ENCODE peak calls at places on chromosome 12, in eight cellular contexts. W, Z, K, J, L, O, D and X are unnamed samples.

GRCh38 chr12:107593713-107594381 is 91.8 kb upstream of the PWP1 start:
- DNase-seq in O (no peak), J (peak; percentile 11), Z (no peak), W (no peak), K (no peak), L (no peak), D (no peak), X (peak; percentile 13)

GRCh38 chr12:103538397-103538796 is 42.6 kb upstream of the C12orf42 start:
- DNase-seq in O (no peak), W (no peak), K (no peak), J (peak; percentile 4), L (no peak), Z (no peak), D (no peak), X (no peak)

GRCh38 chr12:63862187-63863107 is 17.9 kb downstream of the SRGAP1 start:
- DNase-seq in W (no peak), D (no peak), K (no peak), Z (no peak), L (no peak), J (peak; percentile 71), O (no peak), X (no peak)

GRCh38 chr12:11771356-11771755 is 121.9 kb downstream of the ETV6 start:
- DNase-seq in W (no peak), L (no peak), O (no peak), D (no peak), J (peak; percentile 21), Z (peak; percentile 37), K (no peak), X (no peak)

GRCh38 chr12:131640436-131640969 is 70.4 kb upstream of the SFSWAP start:
- DNase-seq in D (no peak), K (no peak), W (no peak), J (no peak), O (no peak), Z (no peak), L (no peak), X (peak; percentile 1)

GRCh38 chr12:107436376-107436775 is 249.2 kb upstream of the PWP1 start:
- DNase-seq in W (no peak), L (no peak), J (peak; percentile 20), Z (peak; percentile 83), K (no peak), D (no peak), O (peak; percentile 82), X (no peak)

GRCh38 chr12:26156996-26157395 is 32.2 kb upstream of the BHLHE41 start:
- DNase-seq in Z (no peak), K (no peak), J (no peak), D (no peak), L (no peak), W (no peak), O (no peak), X (no peak)

GRCh38 chr12:131189781-131190180 is 236.1 kb downstream of the ADGRD1 start:
- DNase-seq in K (no peak), O (no peak), W (no peak), D (no peak), L (no peak), Z (no peak), J (no peak), X (no peak)

GRCh38 chr12:93785262-93786010 is 108.3 kb downstream of the CRADD start:
- DNase-seq in K (peak; percentile 72), J (peak; percentile 96), L (no peak), D (no peak), O (peak; percentile 93), Z (peak; percentile 97), W (no peak), X (peak; percentile 17)

GRCh38 chr12:1287446-1287975 is 296.5 kb downstream of the ERC1 start:
- DNase-seq in D (no peak), Z (peak; percentile 12), W (peak; percentile 52), J (no peak), K (no peak), O (no peak), L (no peak), X (no peak)

GRCh38 chr12:108140501-108140900 is 11.4 kb downstream of the WSCD2 start:
- DNase-seq in K (no peak), O (no peak), L (no peak), D (no peak), J (no peak), W (no peak), Z (no peak), X (no peak)

GRCh38 chr12:57152408-57153038 is 5.1 kb upstream of the LRP1-AS start:
- DNase-seq in K (no peak), J (no peak), Z (peak; percentile 54), O (peak; percentile 89), W (no peak), D (no peak), L (no peak), X (no peak)

GRCh38 chr12:103547929-103548328 is 39.1 kb upstream of the STAB2 start:
- DNase-seq in L (no peak), W (no peak), D (no peak), J (no peak), Z (no peak), O (no peak), K (no peak), X (peak; percentile 49)

GRCh38 chr12:71938728-71939385 is at the start of gene TPH2:
- DNase-seq in W (peak; percentile 95), O (peak; percentile 46), L (peak; percentile 96), K (peak; percentile 59), Z (peak; percentile 68), D (no peak), J (peak; percentile 13), X (peak; percentile 76)

GRCh38 chr12:102120886-102121285 is 903 bp downstream of the PARPBP start:
- DNase-seq in Z (peak; percentile 29), O (peak; percentile 17), K (no peak), W (no peak), L (peak; percentile 8), J (peak; percentile 25), D (no peak), X (peak; percentile 21)

GRCh38 chr12:53005986-53006809 is at the start of gene EIF4B:
- DNase-seq in L (peak; percentile 98), J (peak; percentile 99), D (peak; percentile 99), W (peak; percentile 100), K (peak; percentile 99), O (peak; percentile 99), Z (peak; percentile 100), X (peak; percentile 100)